ENCODE peak calls at places on chromosomes 3 and 15, in nine cellular contexts. P is mucosa of descending colon, M is AG10803, B is endothelial cell, V is RWPE1, W is MCF 10A, G is body of pancreas, U is astrocyte of the spinal cord, X is neural progenitor cell. E is an unnamed sample.

GRCh38 chr15:91254766-91255165 is 154.7 kb downstream of the SV2B start:
- DNase-seq in P (no peak), M (no peak), B (no peak), V (no peak), W (no peak), G (no peak), U (no peak), X (no peak), E (no peak)

GRCh38 chr3:197031315-197032285 is 2.0 kb upstream of the MELTF start:
- DNase-seq in P (no peak), M (peak), B (no peak), V (peak), W (peak), G (peak), U (peak), X (no peak), E (no peak)

GRCh38 chr3:12371525-12372140 is 82.8 kb downstream of the PPARG start:
- DNase-seq in P (no peak), M (no peak), B (no peak), V (no peak), W (no peak), G (no peak), U (peak), X (no peak), E (no peak)

GRCh38 chr3:111971533-111971932 is 7.3 kb upstream of the ABHD10 start:
- DNase-seq in P (no peak), M (no peak), B (no peak), V (no peak), W (no peak), G (peak), U (no peak), X (no peak), E (peak)

GRCh38 chr15:96416934-96417759 is 86.6 kb downstream of the NR2F2 start:
- DNase-seq in P (no peak), M (no peak), B (peak), V (no peak), W (no peak), G (no peak), U (no peak), X (peak), E (peak)

GRCh38 chr15:74529911-74530310 is 11.1 kb upstream of the ARID3B start:
- DNase-seq in P (no peak), M (no peak), B (no peak), V (no peak), W (peak), G (no peak), U (peak), X (no peak), E (no peak)

GRCh38 chr3:120506828-120507774 is 56.3 kb upstream of the FSTL1 start:
- DNase-seq in P (no peak), M (peak), B (peak), V (peak), W (peak), G (peak), U (peak), X (peak), E (peak)

GRCh38 chr3:197613187-197613586 is 57.4 kb upstream of the BDH1 start:
- DNase-seq in P (no peak), M (no peak), B (no peak), V (no peak), W (no peak), G (no peak), U (no peak), X (no peak), E (no peak)

GRCh38 chr3:163785693-163786092 is 1292.6 kb downstream of the SI start:
- DNase-seq in P (no peak), M (no peak), B (peak), V (no peak), W (peak), G (no peak), U (no peak), X (peak), E (peak)

GRCh38 chr15:39623550-39623931 is 42.7 kb downstream of the THBS1 start:
- DNase-seq in P (no peak), M (no peak), B (no peak), V (no peak), W (no peak), G (no peak), U (no peak), X (no peak), E (no peak)

GRCh38 chr3:1971780-1972179 is 126.9 kb upstream of the CNTN4 start:
- DNase-seq in P (no peak), M (no peak), B (no peak), V (no peak), W (no peak), G (no peak), U (no peak), X (no peak), E (no peak)

GRCh38 chr3:145183261-145183660 is 977.7 kb downstream of the PLOD2 start:
- DNase-seq in P (no peak), M (no peak), B (no peak), V (no peak), W (peak), G (no peak), U (no peak), X (no peak), E (no peak)

GRCh38 chr3:10155123-10155472 is 9.6 kb upstream of the IRAK2 start:
- DNase-seq in P (no peak), M (no peak), B (no peak), V (no peak), W (no peak), G (no peak), U (no peak), X (no peak), E (no peak)

GRCh38 chr3:186691676-186692075 is 25.5 kb upstream of the KNG1 start:
- DNase-seq in P (no peak), M (no peak), B (no peak), V (no peak), W (peak), G (no peak), U (no peak), X (no peak), E (no peak)

GRCh38 chr3:157920804-157921203 is 185.4 kb downstream of the SHOX2 start:
- DNase-seq in P (no peak), M (peak), B (no peak), V (no peak), W (no peak), G (no peak), U (no peak), X (peak), E (no peak)

GRCh38 chr3:172530566-172530965 is 7.3 kb upstream of the TNFSF10 start:
- DNase-seq in P (no peak), M (no peak), B (no peak), V (no peak), W (no peak), G (no peak), U (no peak), X (no peak), E (no peak)

GRCh38 chr15:36810656-36811449 is 231.4 kb downstream of the CDIN1 start:
- DNase-seq in P (no peak), M (no peak), B (peak), V (no peak), W (peak), G (no peak), U (no peak), X (peak), E (no peak)
- TF ChIP-seq CTCF in P (no peak), M (no peak), B (peak), V (no peak), W (peak), G (no peak), U (peak), X (peak), E (peak)

GRCh38 chr3:85560088-85560790 is 601.5 kb downstream of the CADM2 start:
- DNase-seq in P (no peak), M (no peak), B (no peak), V (no peak), W (peak), G (peak), U (peak), X (no peak), E (no peak)
- TF ChIP-seq CTCF in P (no peak), M (no peak), B (no peak), V (no peak), W (no peak), G (no peak), U (no peak), X (no peak), E (no peak)

GRCh38 chr3:138569090-138569489 is 25.0 kb downstream of the CEP70 start:
- DNase-seq in P (no peak), M (no peak), B (no peak), V (no peak), W (no peak), G (no peak), U (no peak), X (no peak), E (no peak)
- TF ChIP-seq CTCF in P (no peak), M (no peak), B (no peak), V (no peak), W (no peak), G (no peak), U (no peak), X (no peak), E (no peak)

GRCh38 chr3:106329505-106329904 is 460.7 kb upstream of the CBLB start:
- DNase-seq in P (no peak), M (no peak), B (no peak), V (no peak), W (no peak), G (no peak), U (no peak), X (no peak), E (no peak)

GRCh38 chr3:106332135-106332534 is 463.3 kb upstream of the CBLB start:
- DNase-seq in P (no peak), M (no peak), B (no peak), V (no peak), W (no peak), G (no peak), U (no peak), X (no peak), E (no peak)

GRCh38 chr3:106333911-106334618 is 465.3 kb upstream of the CBLB start:
- DNase-seq in P (no peak), M (peak), B (no peak), V (no peak), W (peak), G (no peak), U (peak), X (no peak), E (no peak)

GRCh38 chr3:106331636-106332035 is 462.8 kb upstream of the CBLB start:
- DNase-seq in P (no peak), M (no peak), B (no peak), V (no peak), W (no peak), G (no peak), U (no peak), X (no peak), E (no peak)

DNA sequence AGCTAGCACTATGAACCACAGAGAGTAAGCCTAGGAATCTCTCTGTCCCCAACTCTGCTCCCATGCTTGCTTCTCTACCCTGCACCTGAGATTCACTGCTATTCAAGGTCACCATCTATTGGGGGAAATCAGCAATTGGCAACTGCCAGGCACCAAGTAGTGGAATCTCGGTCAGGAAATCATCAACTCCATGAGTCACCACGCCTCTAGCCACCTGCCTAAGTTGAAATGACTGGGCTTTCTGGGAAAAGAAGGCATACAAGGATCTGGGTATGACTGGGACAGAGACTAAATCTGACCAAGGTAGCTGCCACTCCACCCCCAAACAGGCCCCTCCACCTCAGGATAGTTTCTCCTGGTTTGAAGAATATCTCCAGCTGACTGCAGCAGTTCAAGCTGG is 464.1 kb upstream of the CBLB start:
- DNase-seq in P (no peak), M (no peak), B (no peak), V (no peak), W (peak), G (no peak), U (peak), X (no peak), E (no peak)
- TF ChIP-seq CTCF in P (no peak), M (no peak), B (no peak), V (no peak), W (no peak), G (no peak), U (no peak), X (no peak), E (no peak)

E was measured in nephron progenitor cell.